ENCODE peak calls at places on chromosomes 4 and X, in seven cellular contexts. U is esophagus squamous epithelium, M is breast epithelium, H is HCT116, X is right lobe of liver, B is stomach, C is A549. Z is an unnamed sample.
A peak's percentile ranks its signal among the peaks of the same experiment; 100 is the strongest.

GRCh38 chr4:5370286-5370685 is 319.0 kb downstream of the STK32B start:
- DNase-seq in U (no peak), H (no peak), B (no peak), M (no peak), X (no peak), C (peak; percentile 44), Z (no peak)

GRCh38 chr4:151600432-151600831 is 160.4 kb downstream of the GATB start:
- DNase-seq in U (no peak), C (no peak), H (no peak), X (no peak), B (no peak), M (no peak), Z (no peak)

GRCh38 chr4:120694973-120695372 is 227.6 kb downstream of the PRDM5 start:
- DNase-seq in U (no peak), B (no peak), X (no peak), H (peak; percentile 56), M (no peak), C (peak; percentile 3), Z (peak; percentile 71)

GRCh38 chr4:984336-985054 is 2.3 kb upstream of the IDUA start:
- DNase-seq in U (no peak), C (no peak), B (no peak), H (no peak), M (no peak), X (no peak), Z (no peak)

GRCh38 chr4:182918044-182918607 is 940 bp upstream of the DCTD start:
- DNase-seq in M (no peak), X (no peak), U (no peak), H (no peak), B (no peak), C (no peak), Z (no peak)

GRCh38 chr4:5710065-5710961 is 688 bp upstream of the EVC start:
- DNase-seq in X (no peak), U (no peak), H (no peak), C (peak; percentile 44), B (no peak), M (no peak), Z (no peak)

GRCh38 chrX:1673337-1673736 is 58.5 kb downstream of the ASMT start:
- DNase-seq in X (no peak), C (peak; percentile 29), U (no peak), H (peak; percentile 46), M (no peak), B (no peak), Z (no peak)

GRCh38 chrX:109660756-109661155 is 35.8 kb upstream of the KCNE5 start:
- DNase-seq in X (no peak), C (no peak), U (no peak), M (no peak), H (no peak), B (no peak), Z (no peak)

GRCh38 chr4:137794779-137795178 is 262.5 kb upstream of the PCDH18 start:
- DNase-seq in M (no peak), X (no peak), H (no peak), U (no peak), B (no peak), C (no peak), Z (no peak)

GRCh38 chrX:150569155-150569477 is 695 bp downstream of the MTM1 start:
- DNase-seq in C (no peak), X (no peak), H (no peak), U (no peak), B (peak; percentile 34), M (no peak), Z (no peak)

GRCh38 chr4:128811571-128812359 is 2.3 kb downstream of the JADE1 start:
- DNase-seq in H (peak; percentile 76), X (peak; percentile 95), M (peak; percentile 76), U (peak; percentile 46), B (peak; percentile 89), C (peak; percentile 68), Z (peak; percentile 97)

GRCh38 chrX:18956322-18957032 is 27.4 kb downstream of the PHKA2 start:
- DNase-seq in M (no peak), C (no peak), H (no peak), U (no peak), X (no peak), B (no peak), Z (no peak)

GRCh38 chrX:47129879-47130358 is 14.6 kb downstream of the NDUFB11 start:
- DNase-seq in X (no peak), H (no peak), U (no peak), M (no peak), C (no peak), B (no peak), Z (peak; percentile 21)

GRCh38 chr4:103753868-103754653 is 34.3 kb upstream of the TACR3 start:
- DNase-seq in C (no peak), U (no peak), X (no peak), B (no peak), M (no peak), H (peak; percentile 6), Z (no peak)

GRCh38 chrX:63354484-63354883 is 3.4 kb upstream of the SPIN4 start:
- DNase-seq in X (no peak), U (no peak), M (no peak), H (no peak), B (no peak), C (no peak), Z (no peak)

GRCh38 chrX:9622128-9622527 is 143.5 kb downstream of the GPR143 start:
- DNase-seq in C (no peak), B (no peak), U (no peak), M (no peak), H (no peak), X (no peak), Z (no peak)

GRCh38 chr4:117085185-117085701 is at the start of gene TRAM1L1:
- DNase-seq in C (peak; percentile 26), B (peak; percentile 64), U (no peak), M (peak; percentile 62), H (no peak), X (peak; percentile 59), Z (peak; percentile 72)

GRCh38 chrX:112834016-112834855 is 6.4 kb downstream of the AMOT start:
- DNase-seq in M (no peak), X (no peak), H (no peak), U (no peak), B (no peak), C (no peak), Z (no peak)

GRCh38 chrX:2690856-2691542 is at the start of gene CD99:
- DNase-seq in H (no peak), M (peak; percentile 83), B (peak; percentile 89), U (no peak), X (peak; percentile 96), C (peak; percentile 83), Z (peak; percentile 95)
- TF ChIP-seq POLR2A in H (no peak), M (no peak), B (no peak), U (no peak), X (peak; percentile 43), C (no peak), Z (peak; percentile 78)

DNA sequence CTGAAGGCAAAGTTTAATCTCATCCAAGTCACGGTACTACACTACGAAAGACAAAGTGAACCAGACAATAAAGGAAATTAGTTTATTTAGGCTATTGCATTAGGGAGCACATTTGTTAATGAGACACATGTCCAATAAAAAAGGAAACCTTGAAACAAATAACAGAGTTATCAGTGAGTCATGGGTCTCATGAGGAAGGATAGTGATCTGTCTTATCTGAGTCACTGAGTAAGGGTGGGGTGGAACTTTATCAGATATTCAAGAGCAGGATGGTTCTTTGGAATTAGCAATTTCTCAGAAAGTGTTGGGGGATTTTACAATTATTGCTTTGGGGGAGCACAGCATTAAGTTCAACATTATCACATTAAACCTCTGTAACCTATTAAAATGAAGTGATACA is 188.9 kb upstream of the IL1RAPL1 start:
- DNase-seq in H (peak; percentile 13), U (no peak), C (peak; percentile 3), X (no peak), M (no peak), B (no peak), Z (no peak)
- H3K27ac ChIP-seq in H (no peak overlapping the region), U (no peak overlapping the region), C (no peak overlapping the region), X (no peak overlapping the region), M (no peak overlapping the region), B (no peak overlapping the region), Z (no peak overlapping the region)

GRCh38 chr4:17780461-17781071 is 855 bp downstream of the FAM184B start:
- DNase-seq in B (peak; percentile 38), H (no peak), X (no peak), C (no peak), M (no peak), U (no peak), Z (no peak)
- H3K4me3 ChIP-seq in B (peak overlapping the region; percentile 54), H (no peak overlapping the region), X (peak overlapping the region; percentile 34), C (peak overlapping the region; percentile 48), M (peak overlapping the region; percentile 29), U (peak overlapping the region; percentile 50), Z (peak overlapping the region; percentile 16)

GRCh38 chrX:103742339-103742738 is 31.6 kb downstream of the TMEM31 start:
- DNase-seq in U (no peak), H (no peak), X (no peak), M (no peak), B (no peak), C (no peak), Z (no peak)
- TF ChIP-seq POLR2A in U (no peak), H (no peak), X (no peak), M (no peak), B (no peak), C (no peak), Z (no peak)

DNA sequence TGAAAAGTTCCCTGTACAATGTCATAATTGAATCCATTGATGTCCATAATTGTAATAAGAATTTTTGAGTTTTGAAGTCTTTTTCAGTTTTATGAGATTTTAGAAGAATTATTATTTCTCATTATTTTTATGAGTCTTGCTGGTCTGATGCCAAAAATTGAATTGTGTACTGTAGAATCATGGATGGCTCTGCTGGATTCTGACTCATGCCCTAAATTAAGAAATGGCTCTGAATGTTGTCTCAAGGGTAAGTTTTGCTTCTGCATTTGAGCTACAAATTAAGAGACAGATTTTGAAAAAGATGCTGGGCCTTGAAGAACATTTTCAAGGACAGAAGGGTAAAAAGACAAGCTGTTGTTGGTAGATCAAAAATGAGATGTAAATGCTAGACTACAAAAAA is 132.9 kb upstream of the MAP9 start:
- DNase-seq in C (no peak), H (no peak), M (no peak), B (no peak), X (no peak), U (no peak), Z (no peak)
- H3K27ac ChIP-seq in C (no peak overlapping the region), H (no peak overlapping the region), M (no peak overlapping the region), B (no peak overlapping the region), X (no peak overlapping the region), U (no peak overlapping the region), Z (no peak overlapping the region)

DNA sequence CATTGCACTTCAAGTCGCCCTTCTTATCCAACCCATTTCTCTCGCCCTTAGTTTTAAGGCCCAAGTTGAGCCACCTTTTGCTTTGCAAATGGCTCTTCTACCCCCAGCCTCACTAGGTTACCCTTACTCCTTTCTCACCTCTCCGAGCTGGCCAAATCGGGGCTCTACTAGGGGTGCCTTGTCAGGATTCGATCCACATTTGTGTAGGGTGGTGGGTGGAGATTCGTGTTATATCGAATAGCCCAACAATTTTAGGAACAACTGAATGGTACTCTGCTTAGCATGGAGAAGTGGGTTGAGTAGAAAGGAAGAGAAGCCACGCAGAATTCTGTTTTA is 3.5 kb downstream of the SLIT2 start:
- DNase-seq in B (no peak), U (no peak), M (no peak), C (no peak), H (no peak), X (no peak), Z (no peak)
- H3K4me3 ChIP-seq in B (peak overlapping the region; percentile 66), U (peak overlapping the region; percentile 70), M (peak overlapping the region; percentile 65), C (no peak overlapping the region), H (no peak overlapping the region), X (peak overlapping the region; percentile 64), Z (peak overlapping the region; percentile 73)

Z was measured in sigmoid colon.